ENCODE peak calls at places on chromosomes 16 and 17, in six cellular contexts. One of them, this sample, is unnamed.

GRCh38 chr16:14483819-14484385 is 146.2 kb downstream of the PARN start:
- DNase-seq in endothelial cell of umbilical vein: no peak
- DNase-seq in A549: no peak
- DNase-seq in K562: no peak
- DNase-seq in H1: no peak
- DNase-seq in HepG2: no peak
- DNase-seq in this sample: no peak

GRCh38 chr17:56833023-56833811 is 503 bp downstream of the C17orf67 start:
- DNase-seq in endothelial cell of umbilical vein: peak
- DNase-seq in A549: peak
- DNase-seq in K562: peak
- DNase-seq in H1: peak
- DNase-seq in HepG2: no peak
- DNase-seq in this sample: peak

GRCh38 chr17:57940653-57941329 is 14.4 kb downstream of the CUEDC1 start:
- DNase-seq in endothelial cell of umbilical vein: no peak
- DNase-seq in A549: no peak
- DNase-seq in K562: no peak
- DNase-seq in H1: no peak
- DNase-seq in HepG2: no peak
- DNase-seq in this sample: no peak

GRCh38 chr16:72590179-72590937 is 418.4 kb upstream of the PMFBP1 start:
- DNase-seq in endothelial cell of umbilical vein: no peak
- DNase-seq in A549: no peak
- DNase-seq in K562: no peak
- DNase-seq in H1: no peak
- DNase-seq in HepG2: no peak
- DNase-seq in this sample: no peak

GRCh38 chr16:46688101-46688656 is 799 bp downstream of the VPS35 start:
- DNase-seq in endothelial cell of umbilical vein: peak
- DNase-seq in A549: no peak
- DNase-seq in K562: no peak
- DNase-seq in H1: no peak
- DNase-seq in HepG2: no peak
- DNase-seq in this sample: no peak

GRCh38 chr16:5640883-5641282 is 543.3 kb upstream of the EEF2KMT start:
- DNase-seq in endothelial cell of umbilical vein: no peak
- DNase-seq in A549: no peak
- DNase-seq in K562: no peak
- DNase-seq in H1: no peak
- DNase-seq in HepG2: no peak
- DNase-seq in this sample: no peak

GRCh38 chr16:56275076-56275475 is 83.8 kb downstream of the GNAO1 start:
- DNase-seq in endothelial cell of umbilical vein: no peak
- DNase-seq in A549: no peak
- DNase-seq in K562: peak
- DNase-seq in H1: no peak
- DNase-seq in HepG2: no peak
- DNase-seq in this sample: no peak

GRCh38 chr16:10888320-10888937 is 11.4 kb downstream of the CIITA start:
- DNase-seq in endothelial cell of umbilical vein: no peak
- DNase-seq in A549: no peak
- DNase-seq in K562: no peak
- DNase-seq in H1: no peak
- DNase-seq in HepG2: no peak
- DNase-seq in this sample: no peak

GRCh38 chr17:10210151-10210574 is 11.8 kb upstream of the GAS7 start:
- DNase-seq in endothelial cell of umbilical vein: no peak
- DNase-seq in A549: no peak
- DNase-seq in K562: no peak
- DNase-seq in H1: peak
- DNase-seq in HepG2: no peak
- DNase-seq in this sample: peak

GRCh38 chr17:20156196-20157077 is 147.3 kb downstream of the SPECC1 start:
- DNase-seq in endothelial cell of umbilical vein: peak
- DNase-seq in A549: peak
- DNase-seq in K562: peak
- DNase-seq in H1: no peak
- DNase-seq in HepG2: peak
- DNase-seq in this sample: peak

GRCh38 chr17:17121162-17121561 is 78.9 kb downstream of the MPRIP start:
- DNase-seq in endothelial cell of umbilical vein: no peak
- DNase-seq in A549: peak
- DNase-seq in K562: no peak
- DNase-seq in H1: no peak
- DNase-seq in HepG2: no peak
- DNase-seq in this sample: no peak

GRCh38 chr17:17125136-17126084 is 80.7 kb downstream of the PLD6 start:
- DNase-seq in endothelial cell of umbilical vein: no peak
- DNase-seq in A549: no peak
- DNase-seq in K562: no peak
- DNase-seq in H1: no peak
- DNase-seq in HepG2: no peak
- DNase-seq in this sample: no peak

GRCh38 chr17:17120716-17121115 is 78.5 kb downstream of the MPRIP start:
- DNase-seq in endothelial cell of umbilical vein: no peak
- DNase-seq in A549: no peak
- DNase-seq in K562: no peak
- DNase-seq in H1: no peak
- DNase-seq in HepG2: no peak
- DNase-seq in this sample: no peak

GRCh38 chr17:17124341-17124740 is 81.8 kb downstream of the PLD6 start:
- DNase-seq in endothelial cell of umbilical vein: no peak
- DNase-seq in A549: no peak
- DNase-seq in K562: no peak
- DNase-seq in H1: no peak
- DNase-seq in HepG2: no peak
- DNase-seq in this sample: no peak

GRCh38 chr17:17122781-17123483 is 80.7 kb downstream of the MPRIP start:
- DNase-seq in endothelial cell of umbilical vein: no peak
- DNase-seq in A549: no peak
- DNase-seq in K562: no peak
- DNase-seq in H1: no peak
- DNase-seq in HepG2: no peak
- DNase-seq in this sample: no peak
- TF ChIP-seq JUN in endothelial cell of umbilical vein: no peak
- TF ChIP-seq JUN in A549: no peak
- TF ChIP-seq JUN in K562: no peak
- TF ChIP-seq JUN in H1: no peak
- TF ChIP-seq JUN in HepG2: no peak
- TF ChIP-seq JUN in this sample: no peak

GRCh38 chr16:19497181-19497580 is 24.7 kb downstream of the GDE1 start:
- DNase-seq in endothelial cell of umbilical vein: no peak
- DNase-seq in A549: no peak
- DNase-seq in K562: no peak
- DNase-seq in H1: no peak
- DNase-seq in HepG2: no peak
- DNase-seq in this sample: no peak

GRCh38 chr16:19502395-19503131 is 19.3 kb downstream of the GDE1 start:
- DNase-seq in endothelial cell of umbilical vein: peak
- DNase-seq in A549: peak
- DNase-seq in K562: peak
- DNase-seq in H1: peak
- DNase-seq in HepG2: peak
- DNase-seq in this sample: peak

GRCh38 chr16:19499006-19499405 is 22.9 kb downstream of the GDE1 start:
- DNase-seq in endothelial cell of umbilical vein: no peak
- DNase-seq in A549: no peak
- DNase-seq in K562: no peak
- DNase-seq in H1: no peak
- DNase-seq in HepG2: no peak
- DNase-seq in this sample: no peak

GRCh38 chr16:19503461-19504075 is 18.3 kb downstream of the GDE1 start:
- DNase-seq in endothelial cell of umbilical vein: no peak
- DNase-seq in A549: no peak
- DNase-seq in K562: no peak
- DNase-seq in H1: no peak
- DNase-seq in HepG2: no peak
- DNase-seq in this sample: no peak

GRCh38 chr16:19499481-19499880 is 22.4 kb downstream of the GDE1 start:
- DNase-seq in endothelial cell of umbilical vein: no peak
- DNase-seq in A549: no peak
- DNase-seq in K562: no peak
- DNase-seq in H1: no peak
- DNase-seq in HepG2: no peak
- DNase-seq in this sample: no peak
- TF ChIP-seq JUN in endothelial cell of umbilical vein: no peak
- TF ChIP-seq JUN in A549: no peak
- TF ChIP-seq JUN in K562: no peak
- TF ChIP-seq JUN in H1: no peak
- TF ChIP-seq JUN in HepG2: no peak
- TF ChIP-seq JUN in this sample: no peak

DNA sequence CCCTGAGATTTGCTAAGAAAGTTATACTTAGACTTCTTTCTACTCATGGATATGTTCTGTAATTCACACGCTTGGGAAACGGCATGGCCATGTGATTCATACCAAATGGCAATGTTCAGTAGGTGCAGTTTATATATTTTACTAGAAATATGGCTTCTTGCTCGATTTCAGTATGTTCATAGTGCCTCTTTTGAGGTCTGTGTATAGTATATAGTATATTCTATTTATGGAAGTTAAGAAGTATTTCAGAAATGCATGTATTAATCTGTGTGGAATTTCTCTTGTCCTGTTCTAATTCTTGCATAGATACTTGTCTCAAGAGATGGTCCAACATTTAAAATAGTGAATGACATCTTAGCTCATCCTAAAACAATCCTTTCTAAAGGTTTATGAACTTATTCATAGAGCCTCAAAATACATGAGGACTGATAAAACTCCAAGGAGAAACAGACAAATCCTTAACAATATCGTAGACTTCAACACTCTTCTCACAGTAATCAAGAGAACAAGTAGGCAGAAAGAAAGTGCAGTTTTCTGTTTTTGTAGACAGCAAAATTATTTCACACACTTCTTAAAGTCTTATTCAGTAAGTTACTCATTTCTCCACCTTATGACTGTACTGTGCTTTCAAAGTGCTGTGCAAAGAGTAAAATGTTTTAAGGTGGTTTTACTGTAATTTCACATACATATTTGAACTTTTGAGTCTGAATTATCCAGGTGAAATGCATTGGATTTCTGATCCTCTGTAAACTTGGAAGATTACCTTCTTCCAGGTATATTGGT is 11.1 kb downstream of the BPTF start:
- DNase-seq in endothelial cell of umbilical vein: no peak
- DNase-seq in A549: no peak
- DNase-seq in K562: no peak
- DNase-seq in H1: no peak
- DNase-seq in HepG2: no peak
- DNase-seq in this sample: no peak
- TF ChIP-seq JUN in endothelial cell of umbilical vein: no peak
- TF ChIP-seq JUN in A549: no peak
- TF ChIP-seq JUN in K562: no peak
- TF ChIP-seq JUN in H1: no peak
- TF ChIP-seq JUN in HepG2: no peak
- TF ChIP-seq JUN in this sample: no peak

GRCh38 chr17:29068828-29069227 is 25.9 kb downstream of the PIPOX start:
- DNase-seq in endothelial cell of umbilical vein: no peak
- DNase-seq in A549: no peak
- DNase-seq in K562: no peak
- DNase-seq in H1: no peak
- DNase-seq in HepG2: no peak
- DNase-seq in this sample: no peak

GRCh38 chr17:29069526-29070041 is 26.6 kb downstream of the PIPOX start:
- DNase-seq in endothelial cell of umbilical vein: peak
- DNase-seq in A549: no peak
- DNase-seq in K562: peak
- DNase-seq in H1: no peak
- DNase-seq in HepG2: no peak
- DNase-seq in this sample: peak

GRCh38 chr17:29070308-29070707 is 27.4 kb downstream of the PIPOX start:
- DNase-seq in endothelial cell of umbilical vein: no peak
- DNase-seq in A549: no peak
- DNase-seq in K562: no peak
- DNase-seq in H1: no peak
- DNase-seq in HepG2: no peak
- DNase-seq in this sample: no peak

GRCh38 chr17:29071303-29071702 is 28.4 kb downstream of the PIPOX start:
- DNase-seq in endothelial cell of umbilical vein: no peak
- DNase-seq in A549: no peak
- DNase-seq in K562: no peak
- DNase-seq in H1: no peak
- DNase-seq in HepG2: no peak
- DNase-seq in this sample: no peak

GRCh38 chr17:29070795-29071194 is 27.9 kb downstream of the PIPOX start:
- DNase-seq in endothelial cell of umbilical vein: no peak
- DNase-seq in A549: no peak
- DNase-seq in K562: no peak
- DNase-seq in H1: no peak
- DNase-seq in HepG2: no peak
- DNase-seq in this sample: no peak
- TF ChIP-seq JUN in endothelial cell of umbilical vein: no peak
- TF ChIP-seq JUN in A549: no peak
- TF ChIP-seq JUN in K562: no peak
- TF ChIP-seq JUN in H1: no peak
- TF ChIP-seq JUN in HepG2: no peak
- TF ChIP-seq JUN in this sample: no peak

DNA sequence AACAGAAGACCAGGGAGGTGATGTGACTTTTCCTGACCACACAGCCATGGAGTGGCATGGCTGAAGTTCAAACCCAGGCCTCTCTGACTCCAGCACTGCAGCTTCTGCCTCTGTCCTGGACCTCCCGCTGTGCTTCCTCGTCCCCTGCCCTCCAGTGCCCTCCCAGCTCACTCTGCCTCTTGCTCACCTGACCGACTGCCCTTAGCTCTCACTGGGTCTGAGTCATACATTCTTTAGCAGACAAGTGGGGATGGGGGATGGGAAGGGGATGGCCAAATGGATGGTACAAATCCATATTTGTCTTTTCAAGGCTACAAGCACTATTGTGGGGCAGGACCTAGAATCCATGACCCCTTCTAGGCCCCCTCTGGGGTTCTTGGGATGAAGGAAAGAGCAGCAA is 33.0 kb downstream of the PITPNM3 start:
- DNase-seq in endothelial cell of umbilical vein: no peak
- DNase-seq in A549: peak
- DNase-seq in K562: no peak
- DNase-seq in H1: no peak
- DNase-seq in HepG2: peak
- DNase-seq in this sample: no peak
- TF ChIP-seq JUN in endothelial cell of umbilical vein: no peak
- TF ChIP-seq JUN in A549: no peak
- TF ChIP-seq JUN in K562: no peak
- TF ChIP-seq JUN in H1: no peak
- TF ChIP-seq JUN in HepG2: peak
- TF ChIP-seq JUN in this sample: no peak

DNA sequence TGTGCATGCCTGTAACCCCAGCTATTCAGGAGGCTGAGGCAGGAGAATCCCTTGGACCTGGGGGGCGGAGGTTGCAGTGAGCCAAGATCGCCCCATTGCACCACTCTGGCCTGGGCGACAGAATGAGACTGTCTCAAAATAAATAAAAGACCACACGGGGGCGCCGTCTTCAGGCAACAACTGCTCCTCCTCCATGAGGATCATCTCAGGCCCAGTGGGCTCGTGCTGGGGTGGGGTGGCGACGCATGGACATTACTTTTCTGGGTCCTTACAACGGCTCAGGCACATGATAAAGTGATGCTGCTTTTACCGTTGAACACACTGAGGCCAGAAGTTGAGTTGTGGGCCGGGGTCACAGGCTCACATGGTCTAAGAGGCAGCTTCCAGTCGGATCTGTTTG is 56.2 kb downstream of the PRMT7 start:
- DNase-seq in endothelial cell of umbilical vein: peak
- DNase-seq in A549: peak
- DNase-seq in K562: peak
- DNase-seq in H1: peak
- DNase-seq in HepG2: peak
- DNase-seq in this sample: peak
- TF ChIP-seq JUN in endothelial cell of umbilical vein: no peak
- TF ChIP-seq JUN in A549: no peak
- TF ChIP-seq JUN in K562: no peak
- TF ChIP-seq JUN in H1: no peak
- TF ChIP-seq JUN in HepG2: no peak
- TF ChIP-seq JUN in this sample: no peak

This sample was measured in WTC11.